ENCODE peak calls at places on chromosomes 2 and 18, in eight cellular contexts. C is H4; E is nephron progenitor cell; G is RKO; P is stimulated activated CD8-positive, alpha-beta memory T cell treated with anti-CD3 and anti-CD28 coated beads, Interleukin-2, amount 100 ng/mL, for 1 hour; A is stimulated activated CD4-positive, alpha-beta T cell treated with anti-CD3 and anti-CD28 coated beads, Interleukin-1b, Interleukin-23, amount 100 ng/mL, for 24 hours; L is hepatocyte; D is EL. W is an unnamed sample.

GRCh38 chr2:206011795-206012194 is 74.2 kb downstream of the INO80D start:
- DNase-seq in C (no peak), E (no peak), G (peak; percentile 30), P (no peak), A (no peak), L (no peak), D (peak; percentile 6), W (no peak)

GRCh38 chr2:240946654-240947053 is 40.5 kb downstream of the CROCC2 start:
- DNase-seq in C (peak; percentile 56), E (no peak), G (no peak), P (no peak), A (no peak), L (no peak), D (peak; percentile 57), W (no peak)

GRCh38 chr18:63949068-63949737 is at the start of gene HMSD:
- DNase-seq in C (peak; percentile 32), E (peak; percentile 81), G (peak; percentile 89), P (no peak), A (no peak), L (peak; percentile 72), D (peak; percentile 68), W (peak; percentile 2)

GRCh38 chr2:238728322-238729260 is 119.3 kb upstream of the TWIST2 start:
- DNase-seq in C (no peak), E (no peak), G (no peak), P (no peak), A (no peak), L (peak; percentile 44), D (peak; percentile 88), W (no peak)

GRCh38 chr2:225735844-225736243 is 336.3 kb downstream of the NYAP2 start:
- DNase-seq in C (peak; percentile 73), E (no peak), G (peak; percentile 27), P (no peak), A (no peak), L (peak; percentile 38), D (peak; percentile 86), W (no peak)

GRCh38 chr2:100577777-100578176 is 15.0 kb downstream of the PDCL3 start:
- DNase-seq in C (no peak), E (no peak), G (peak; percentile 48), P (no peak), A (no peak), L (no peak), D (no peak), W (peak; percentile 18)

GRCh38 chr2:194610297-194610696 is 1046.7 kb upstream of the SLC39A10 start:
- DNase-seq in C (no peak), E (no peak), G (peak; percentile 10), P (no peak), A (no peak), L (no peak), D (no peak), W (no peak)

GRCh38 chr2:26655611-26656195 is 14.5 kb upstream of the CIB4 start:
- DNase-seq in C (no peak), E (no peak), G (no peak), P (no peak), A (no peak), L (no peak), D (no peak), W (no peak)

GRCh38 chr2:165410231-165410630 is 59.3 kb upstream of the CSRNP3 start:
- DNase-seq in C (no peak), E (no peak), G (no peak), P (no peak), A (no peak), L (no peak), D (no peak), W (no peak)

GRCh38 chr2:9207641-9208301 is 1.2 kb downstream of the ASAP2 start:
- DNase-seq in C (no peak), E (no peak), G (peak; percentile 66), P (no peak), A (no peak), L (peak; percentile 57), D (peak; percentile 20), W (peak; percentile 60)

GRCh38 chr18:32552421-32553030 is 81.8 kb upstream of the GAREM1 start:
- DNase-seq in C (peak; percentile 62), E (peak; percentile 47), G (peak; percentile 64), P (peak; percentile 14), A (peak; percentile 28), L (peak; percentile 85), D (no peak), W (peak; percentile 51)

GRCh38 chr2:114001152-114001551 is 111.3 kb downstream of the ACTR3 start:
- DNase-seq in C (no peak), E (no peak), G (no peak), P (no peak), A (no peak), L (no peak), D (no peak), W (no peak)

GRCh38 chr18:25724997-25725396 is 365.4 kb downstream of the SS18 start:
- DNase-seq in C (no peak), E (no peak), G (no peak), P (no peak), A (no peak), L (no peak), D (no peak), W (no peak)

GRCh38 chr18:46413684-46414083 is 243.3 kb downstream of the LOXHD1 start:
- DNase-seq in C (no peak), E (no peak), G (no peak), P (no peak), A (no peak), L (no peak), D (no peak), W (no peak)

GRCh38 chr2:69310267-69310666 is 76.8 kb downstream of the GFPT1 start:
- DNase-seq in C (no peak), E (no peak), G (no peak), P (no peak), A (no peak), L (no peak), D (no peak), W (no peak)

GRCh38 chr2:71536311-71536710 is 83.0 kb downstream of the DYSF start:
- DNase-seq in C (no peak), E (no peak), G (no peak), P (no peak), A (no peak), L (no peak), D (no peak), W (no peak)

GRCh38 chr18:23719634-23720201 is 30.5 kb downstream of the LAMA3 start:
- DNase-seq in C (peak; percentile 94), E (no peak), G (peak; percentile 86), P (no peak), A (no peak), L (peak; percentile 63), D (peak; percentile 99), W (peak; percentile 87)

GRCh38 chr2:191746306-191746705 is 68.4 kb downstream of the NABP1 start:
- DNase-seq in C (no peak), E (no peak), G (no peak), P (no peak), A (no peak), L (no peak), D (peak; percentile 50), W (no peak)

GRCh38 chr2:182117203-182117602 is 131.6 kb downstream of the PPP1R1C start:
- DNase-seq in C (no peak), E (no peak), G (no peak), P (no peak), A (no peak), L (no peak), D (peak; percentile 21), W (no peak)

GRCh38 chr2:213265679-213266078 is 18.6 kb upstream of the SPAG16 start:
- DNase-seq in C (no peak), E (no peak), G (no peak), P (no peak), A (no peak), L (no peak), D (no peak), W (no peak)

GRCh38 chr2:84701880-84702279 is 179.0 kb downstream of the TRABD2A start:
- DNase-seq in C (no peak), E (no peak), G (peak; percentile 16), P (no peak), A (no peak), L (no peak), D (peak; percentile 93), W (no peak)

GRCh38 chr2:95296036-95296435 is 1.1 kb upstream of the KCNIP3 start:
- DNase-seq in C (no peak), E (no peak), G (no peak), P (no peak), A (no peak), L (no peak), D (no peak), W (no peak)

GRCh38 chr18:55585586-55586521 is 2.1 kb downstream of the TCF4 start:
- DNase-seq in C (no peak), E (peak; percentile 15), G (no peak), P (no peak), A (no peak), L (no peak), D (peak; percentile 41), W (no peak)

GRCh38 chr2:118982039-118982438 is 40.0 kb downstream of the MARCO start:
- DNase-seq in C (no peak), E (no peak), G (no peak), P (no peak), A (no peak), L (no peak), D (no peak), W (no peak)

GRCh38 chr2:45946023-45946422 is 294.5 kb downstream of the PRKCE start:
- DNase-seq in C (peak; percentile 95), E (no peak), G (peak; percentile 57), P (no peak), A (no peak), L (no peak), D (peak; percentile 90), W (peak; percentile 85)

GRCh38 chr2:127219716-127220090 is 396 bp downstream of the CYP27C1 start:
- DNase-seq in C (no peak), E (peak; percentile 76), G (no peak), P (no peak), A (no peak), L (peak; percentile 64), D (no peak), W (no peak)

GRCh38 chr18:48821251-48821590 is 129.5 kb downstream of the SMAD7 start:
- DNase-seq in C (no peak), E (no peak), G (no peak), P (no peak), A (no peak), L (no peak), D (no peak), W (no peak)